ENCODE peak calls at places on chromosomes 12 and 14, in eight cellular contexts. Y, S, A, P, U, Q, V and F are unnamed samples.

GRCh38 chr12:49041881-49042484 is 18.6 kb downstream of the KMT2D start:
- DNase-seq in S (no peak), P (no peak), V (no peak), A (no peak), Q (no peak), Y (no peak), U (no peak), F (no peak)

GRCh38 chr12:49821375-49822287 is 6.6 kb downstream of the NCKAP5L start:
- DNase-seq in S (no peak), U (no peak), V (no peak), Y (no peak), Q (no peak), P (no peak), A (no peak), F (peak)

GRCh38 chr14:52023518-52023917 is 34.2 kb downstream of the RTRAF start:
- DNase-seq in Y (no peak), A (peak), V (no peak), U (peak), S (peak), P (no peak), Q (no peak), F (no peak)

GRCh38 chr12:68612245-68612644 is 1.5 kb downstream of the RAP1B start:
- DNase-seq in V (no peak), P (no peak), Q (no peak), Y (no peak), S (peak), U (peak), A (no peak), F (no peak)

GRCh38 chr12:108799528-108800243 is 57.7 kb downstream of the SSH1 start:
- DNase-seq in S (no peak), Y (no peak), V (no peak), Q (no peak), A (no peak), U (no peak), P (no peak), F (peak)

GRCh38 chr14:85533821-85534271 is 3.9 kb downstream of the FLRT2 start:
- DNase-seq in P (peak), U (peak), S (peak), Y (no peak), V (no peak), Q (no peak), A (peak), F (no peak)

GRCh38 chr12:108455706-108456105 is 59.4 kb upstream of the FICD start:
- DNase-seq in S (no peak), Q (no peak), A (no peak), Y (no peak), V (no peak), P (no peak), U (no peak), F (no peak)

GRCh38 chr12:98698603-98699463 is 53.7 kb downstream of the APAF1 start:
- DNase-seq in S (peak), P (no peak), A (peak), U (peak), Y (peak), Q (peak), V (peak), F (peak)

GRCh38 chr12:31234955-31235867 is 90.7 kb downstream of the SINHCAF start:
- DNase-seq in Y (no peak), P (no peak), U (peak), V (no peak), Q (no peak), S (peak), A (no peak), F (no peak)

GRCh38 chr12:88870000-88870737 is 289.9 kb upstream of the KITLG start:
- DNase-seq in Q (peak), Y (no peak), U (peak), V (no peak), P (no peak), S (peak), A (no peak), F (no peak)

GRCh38 chr14:74825008-74825407 is 50.9 kb downstream of the PROX2 start:
- DNase-seq in Y (no peak), A (no peak), Q (no peak), V (no peak), S (peak), U (peak), P (no peak), F (no peak)

GRCh38 chr12:46221255-46222128 is 47.4 kb downstream of the SLC38A1 start:
- DNase-seq in Q (no peak), A (no peak), V (no peak), P (no peak), S (peak), Y (no peak), U (peak), F (no peak)

GRCh38 chr12:76866726-76867125 is 12.1 kb downstream of the CSRP2 start:
- DNase-seq in A (no peak), Y (no peak), S (peak), V (no peak), Q (no peak), U (peak), P (no peak), F (no peak)

GRCh38 chr14:102654298-102654697 is 61.8 kb downstream of the RCOR1 start:
- DNase-seq in V (no peak), S (no peak), Y (no peak), P (no peak), A (no peak), U (no peak), Q (no peak), F (no peak)

GRCh38 chr12:56271031-56271430 is 4.3 kb downstream of the COQ10A start:
- DNase-seq in P (no peak), A (no peak), Q (no peak), U (peak), Y (no peak), S (peak), V (no peak), F (no peak)

GRCh38 chr12:65362231-65362630 is 83.7 kb downstream of the MSRB3 start:
- DNase-seq in Y (no peak), Q (no peak), U (no peak), A (no peak), P (no peak), V (no peak), S (peak), F (no peak)

GRCh38 chr14:60721331-60722162 is 2.6 kb downstream of the SIX4 start:
- DNase-seq in U (peak), A (peak), Y (no peak), P (no peak), V (peak), Q (no peak), S (peak), F (no peak)

GRCh38 chr12:80576641-80577418 is 130.6 kb upstream of the MYF6 start:
- DNase-seq in A (no peak), Q (no peak), S (peak), Y (no peak), P (no peak), V (no peak), U (no peak), F (no peak)

GRCh38 chr14:104119119-104119699 is 19.2 kb upstream of the KIF26A start:
- DNase-seq in A (no peak), Q (no peak), Y (peak), V (peak), P (peak), U (no peak), S (no peak), F (no peak)

GRCh38 chr12:130955238-130955816 is 1.6 kb downstream of the ADGRD1 start:
- DNase-seq in U (no peak), A (no peak), V (no peak), P (no peak), S (no peak), Q (no peak), Y (peak), F (no peak)

GRCh38 chr12:102430661-102431060 is 49.7 kb downstream of the IGF1 start:
- DNase-seq in U (no peak), A (no peak), S (peak), P (no peak), V (no peak), Q (no peak), Y (no peak), F (no peak)

GRCh38 chr12:69389836-69390235 is 30.3 kb downstream of the YEATS4 start:
- DNase-seq in A (no peak), Q (no peak), U (peak), S (peak), V (no peak), Y (no peak), P (no peak), F (no peak)

GRCh38 chr14:21528381-21529348 is 2.5 kb upstream of the SALL2 start:
- DNase-seq in A (no peak), U (peak), V (no peak), Y (no peak), S (peak), P (no peak), Q (no peak), F (no peak)

GRCh38 chr12:107241421-107241820 is 148.1 kb upstream of the CRY1 start:
- DNase-seq in A (no peak), S (no peak), U (no peak), P (no peak), Q (no peak), Y (no peak), V (no peak), F (no peak)

GRCh38 chr12:107244584-107244983 is 151.2 kb upstream of the CRY1 start:
- DNase-seq in S (no peak), V (no peak), P (no peak), Y (no peak), Q (no peak), A (no peak), U (no peak), F (no peak)

GRCh38 chr12:107242189-107242588 is 148.8 kb upstream of the CRY1 start:
- DNase-seq in U (no peak), Q (no peak), S (peak), A (no peak), Y (no peak), P (no peak), V (no peak), F (no peak)

GRCh38 chr12:107247650-107248049 is 154.3 kb upstream of the CRY1 start:
- DNase-seq in Q (no peak), V (no peak), S (no peak), U (no peak), A (no peak), P (no peak), Y (no peak), F (no peak)

GRCh38 chr12:107243316-107243715 is 150.0 kb upstream of the CRY1 start:
- DNase-seq in P (no peak), A (no peak), Y (no peak), Q (no peak), S (no peak), U (no peak), V (no peak), F (no peak)
- TF ChIP-seq CTCF in P (no peak), A (no peak), Y (no peak), Q (no peak), S (no peak), U (no peak), V (no peak), F (no peak)

DNA sequence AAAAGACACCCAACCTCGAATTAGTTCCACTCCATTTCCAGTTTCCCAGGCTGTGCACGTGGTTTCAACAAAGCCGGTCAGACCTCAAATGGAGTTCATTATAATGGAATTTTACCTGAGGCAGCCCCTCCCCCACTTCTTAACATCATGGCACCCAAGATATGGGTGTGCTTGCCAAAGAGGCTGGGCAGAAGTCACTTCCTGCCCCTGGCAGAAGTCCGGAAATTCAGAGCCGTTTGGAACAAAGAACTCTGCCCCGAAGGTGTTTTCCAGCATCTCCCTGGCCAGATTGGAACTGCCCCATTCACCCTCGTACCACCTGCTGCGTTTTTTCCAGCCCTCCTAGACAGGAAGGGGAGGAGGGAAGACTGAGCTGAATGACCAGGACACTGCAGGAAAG is 8.2 kb downstream of the VDR start:
- DNase-seq in V (no peak), A (no peak), P (peak), Q (no peak), U (no peak), S (no peak), Y (no peak), F (no peak)
- H3K27ac ChIP-seq in V (no peak), A (no peak), P (peak), Q (no peak), U (no peak), S (no peak), Y (no peak), F (no peak)

GRCh38 chr14:69711065-69711464 is 55.9 kb upstream of the SRSF5 start:
- DNase-seq in P (no peak), U (peak), V (no peak), Y (peak), S (peak), Q (no peak), A (peak), F (no peak)
- H3K4me3 ChIP-seq in P (no peak), U (no peak), V (no peak), Y (peak), S (no peak), Q (no peak), A (no peak), F (no peak)

GRCh38 chr12:120628919-120629318 is 11.5 kb upstream of the CABP1 start:
- DNase-seq in Q (no peak), A (no peak), Y (no peak), V (no peak), U (no peak), P (no peak), S (no peak), F (no peak)
- TF ChIP-seq CTCF in Q (no peak), A (no peak), Y (peak), V (no peak), U (peak), P (no peak), S (no peak), F (no peak)

DNA sequence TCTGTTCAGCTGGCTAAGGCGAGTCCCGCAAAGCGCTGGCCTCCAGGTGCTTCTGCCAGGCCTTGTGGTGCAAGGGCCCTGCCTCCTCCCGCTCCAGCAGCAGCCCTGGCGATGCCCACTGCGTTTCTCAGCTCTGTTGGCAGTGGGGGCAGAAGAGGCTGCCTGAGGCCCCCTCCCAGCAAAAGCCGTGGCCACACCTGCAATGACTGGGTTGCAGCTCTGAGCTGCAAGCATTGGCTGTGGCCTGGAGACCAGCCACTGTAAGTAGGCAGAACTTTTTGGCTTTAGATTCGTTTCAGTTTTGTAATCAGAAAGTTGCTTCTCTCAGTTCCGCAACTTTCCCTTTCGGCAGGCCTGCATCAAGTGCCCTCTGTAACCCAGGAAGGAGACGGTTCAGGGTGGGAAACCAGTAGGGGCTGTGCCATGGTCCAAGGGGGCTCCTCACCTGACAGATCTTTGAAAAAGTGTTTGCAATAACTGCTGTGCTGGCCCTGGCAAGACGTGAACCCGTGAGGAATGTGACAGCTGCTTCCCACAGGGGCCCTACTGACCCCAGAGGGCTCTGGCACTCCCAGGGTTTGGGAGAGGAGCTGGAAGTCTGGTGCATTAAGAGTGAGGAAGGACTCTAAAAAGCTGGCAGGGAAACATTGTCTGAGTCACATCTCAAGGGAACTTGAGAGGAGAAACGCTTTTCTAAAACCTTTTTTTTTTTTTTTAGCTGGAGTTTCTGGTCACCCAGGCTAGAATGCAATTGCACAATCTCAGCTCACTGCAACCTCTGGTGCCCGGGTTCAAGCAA is 54.5 kb upstream of the MAX start:
- DNase-seq in S (peak), Y (no peak), V (peak), A (peak), U (peak), P (no peak), Q (peak), F (no peak)
- H3K27ac ChIP-seq in S (peak), Y (peak), V (peak), A (peak), U (peak), P (peak), Q (no peak), F (no peak)

DNA sequence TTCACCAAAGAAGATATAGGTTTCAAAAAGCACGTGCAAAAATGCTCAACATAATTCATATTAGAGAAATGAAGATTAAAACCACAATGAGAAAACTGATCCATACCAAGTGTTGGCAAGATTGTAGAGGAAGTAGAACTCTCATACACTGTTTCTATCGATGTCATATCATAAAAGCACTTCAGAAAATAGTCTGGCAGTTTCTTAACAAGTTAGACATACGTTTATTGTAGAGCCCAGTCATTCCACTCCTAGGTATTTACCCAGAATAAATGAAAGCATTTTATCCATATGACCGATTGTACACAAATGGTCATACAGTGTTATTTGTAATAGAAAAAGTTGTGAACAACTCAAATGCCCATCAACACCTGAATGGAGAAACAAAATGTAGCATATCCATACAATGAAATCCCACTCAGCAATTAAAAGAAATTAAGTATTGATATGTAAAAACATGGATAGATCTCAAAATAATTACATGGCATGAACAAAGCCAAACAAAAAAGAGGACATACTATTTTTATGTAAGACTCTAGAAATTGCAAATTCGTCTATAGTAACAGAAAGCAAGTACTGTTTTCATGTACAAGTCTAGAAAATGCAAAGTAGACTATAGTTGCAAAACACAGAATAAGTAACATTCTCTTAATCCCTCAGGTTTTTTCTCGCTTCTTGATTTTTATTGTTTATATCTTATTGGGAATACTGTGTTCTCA is 41.0 kb downstream of the USP15 start:
- DNase-seq in Y (no peak), S (no peak), V (no peak), Q (no peak), A (no peak), P (no peak), U (no peak), F (no peak)
- H3K4me3 ChIP-seq in Y (no peak), S (no peak), V (no peak), Q (no peak), A (no peak), P (no peak), U (no peak), F (no peak)

GRCh38 chr12:12331244-12331771 is 18.7 kb downstream of the MANSC1 start:
- DNase-seq in Y (no peak), A (peak), V (no peak), S (no peak), P (no peak), Q (no peak), U (no peak), F (no peak)

GRCh38 chr12:12326262-12326661 is 23.8 kb downstream of the MANSC1 start:
- DNase-seq in Q (no peak), U (no peak), V (no peak), Y (no peak), S (no peak), A (no peak), P (no peak), F (no peak)

GRCh38 chr12:12323606-12324005 is 26.4 kb downstream of the MANSC1 start:
- DNase-seq in Y (no peak), A (no peak), V (no peak), S (peak), Q (no peak), U (no peak), P (no peak), F (no peak)

GRCh38 chr12:12331896-12332295 is 18.1 kb downstream of the MANSC1 start:
- DNase-seq in V (no peak), S (no peak), Y (no peak), A (no peak), P (no peak), U (no peak), Q (no peak), F (no peak)

DNA sequence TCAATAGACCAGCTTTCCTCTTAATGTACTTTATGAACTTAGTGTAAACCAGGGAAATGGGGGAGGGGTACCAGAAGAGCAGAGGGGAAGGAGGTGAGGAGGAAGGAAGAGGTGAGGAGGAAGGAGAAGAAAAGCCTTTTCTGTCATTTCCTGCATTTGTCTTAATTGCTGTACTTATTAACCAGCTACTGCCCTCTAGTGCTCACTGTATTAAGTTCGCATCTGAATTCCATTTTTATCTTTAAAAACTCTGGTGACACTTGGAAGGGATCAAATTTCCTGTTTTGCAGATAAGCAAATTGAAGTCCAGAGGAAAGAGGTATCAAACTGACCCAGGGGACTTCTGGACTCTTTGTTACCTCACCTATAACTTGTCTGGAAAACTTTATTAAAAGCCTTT is 22.2 kb downstream of the MANSC1 start:
- DNase-seq in Q (peak), Y (no peak), S (peak), A (no peak), P (no peak), U (peak), V (no peak), F (no peak)
- TF ChIP-seq CTCF in Q (peak), Y (peak), S (peak), A (peak), P (peak), U (peak), V (peak), F (peak)

GRCh38 chr12:79409562-79409961 is 281.2 kb downstream of the PAWR start:
- DNase-seq in V (no peak), Q (no peak), P (no peak), Y (no peak), A (peak), S (peak), U (peak), F (no peak)
- H3K27ac ChIP-seq in V (peak), Q (no peak), P (peak), Y (no peak), A (peak), S (peak), U (no peak), F (no peak)